ENCODE peak calls at places on chromosome 17, in seven cellular contexts. M is aorta; G is adipocyte; W is thoracic aorta; Q is MM.1S; H is CD8-positive, alpha-beta memory T cell; R is suprapubic skin. L is an unnamed sample. For H3K9me3 and H3K4me1, the result is how much of the 10 kb centered on the place peaks cover.

GRCh38 chr17:9936075-9936474 is 31.0 kb upstream of the RCVRN start:
- DNase-seq in R (no peak), G (no peak), H (no peak), M (no peak), Q (no peak), W (no peak), L (no peak)

GRCh38 chr17:6347776-6348175 is 87.1 kb downstream of the AIPL1 start:
- DNase-seq in G (no peak), R (no peak), M (peak), W (no peak), H (no peak), Q (no peak), L (no peak)

GRCh38 chr17:76673729-76674128 is 30.2 kb upstream of the ST6GALNAC1 start:
- DNase-seq in Q (no peak), W (no peak), M (no peak), G (peak), R (no peak), H (no peak), L (no peak)

GRCh38 chr17:2171725-2172446 is 117.0 kb downstream of the HIC1 start:
- DNase-seq in M (peak), G (peak), R (no peak), Q (no peak), H (no peak), W (peak), L (no peak)

GRCh38 chr17:68204736-68205135 is 43.1 kb upstream of the AMZ2 start:
- DNase-seq in Q (no peak), W (no peak), R (no peak), H (no peak), G (peak), M (no peak), L (no peak)

GRCh38 chr17:79473111-79473835 is 137.6 kb downstream of the RBFOX3 start:
- DNase-seq in R (no peak), W (no peak), Q (no peak), M (no peak), H (no peak), G (no peak), L (no peak)

GRCh38 chr17:50095626-50096037 is 481 bp downstream of the PDK2 start:
- DNase-seq in R (no peak), H (no peak), W (no peak), M (no peak), Q (no peak), G (peak), L (no peak)

GRCh38 chr17:40058865-40059264 is 3.9 kb upstream of the THRA start:
- DNase-seq in W (no peak), Q (no peak), M (no peak), H (no peak), R (no peak), G (no peak), L (no peak)

GRCh38 chr17:40960144-40960543 is 6.6 kb downstream of the KRT39 start:
- DNase-seq in M (no peak), R (no peak), Q (no peak), H (no peak), G (no peak), W (no peak), L (no peak)

GRCh38 chr17:46121165-46121764 is 72.0 kb downstream of the KANSL1 start:
- DNase-seq in R (no peak), W (no peak), Q (no peak), M (no peak), G (no peak), H (no peak), L (no peak)

GRCh38 chr17:74491645-74492044 is 25.2 kb downstream of the CD300A start:
- DNase-seq in W (no peak), H (no peak), R (peak), G (no peak), M (no peak), Q (no peak), L (no peak)

GRCh38 chr17:6654816-6655731 is 3.5 kb downstream of the C17orf100 start:
- DNase-seq in M (peak), Q (no peak), G (peak), H (no peak), R (no peak), W (no peak), L (no peak)

GRCh38 chr17:68398731-68399637 is 58.3 kb downstream of the WIPI1 start:
- DNase-seq in W (no peak), G (peak), R (no peak), M (no peak), H (no peak), Q (peak), L (no peak)

GRCh38 chr17:22310717-22311686 is 618.7 kb downstream of the KCNJ18 start:
- DNase-seq in H (no peak), G (no peak), W (no peak), R (no peak), M (no peak), Q (peak), L (no peak)
- H3K9me3 ChIP-seq in H (under half), G (under half), W (under half), R (under half), M (under half), Q (under half), L (under half)

GRCh38 chr17:63276376-63276775 is 169.7 kb downstream of the CYB561 start:
- DNase-seq in R (no peak), W (no peak), G (no peak), H (no peak), Q (no peak), M (no peak), L (no peak)
- H3K4me1 ChIP-seq in R (under half), W (half or more), G (half or more), H (under half), Q (under half), M (under half), L (under half)

DNA sequence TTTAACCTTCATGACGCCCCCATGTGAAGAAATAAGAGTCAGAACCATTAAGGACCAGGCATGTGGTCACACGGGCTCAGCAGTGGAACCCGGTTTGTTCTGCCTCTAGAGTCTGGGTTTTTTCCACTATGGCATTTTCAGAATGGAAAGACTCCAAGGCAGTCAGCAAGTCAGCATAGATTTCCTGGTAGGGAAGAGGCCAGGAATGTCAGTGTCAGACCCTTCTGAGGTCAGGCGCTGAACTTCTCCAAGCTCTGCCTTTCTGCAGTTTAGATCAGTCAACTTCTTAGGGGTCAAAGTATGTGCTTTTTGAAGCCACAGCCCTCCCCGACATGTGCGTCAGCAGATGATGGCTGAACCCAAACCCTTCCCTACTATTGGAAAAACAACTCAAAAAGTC is 3.9 kb downstream of the SSTR2 start:
- DNase-seq in R (no peak), W (no peak), G (no peak), Q (no peak), H (no peak), M (no peak), L (no peak)
- H3K9me3 ChIP-seq in R (under half), W (under half), G (under half), Q (under half), H (under half), M (under half), L (under half)

DNA sequence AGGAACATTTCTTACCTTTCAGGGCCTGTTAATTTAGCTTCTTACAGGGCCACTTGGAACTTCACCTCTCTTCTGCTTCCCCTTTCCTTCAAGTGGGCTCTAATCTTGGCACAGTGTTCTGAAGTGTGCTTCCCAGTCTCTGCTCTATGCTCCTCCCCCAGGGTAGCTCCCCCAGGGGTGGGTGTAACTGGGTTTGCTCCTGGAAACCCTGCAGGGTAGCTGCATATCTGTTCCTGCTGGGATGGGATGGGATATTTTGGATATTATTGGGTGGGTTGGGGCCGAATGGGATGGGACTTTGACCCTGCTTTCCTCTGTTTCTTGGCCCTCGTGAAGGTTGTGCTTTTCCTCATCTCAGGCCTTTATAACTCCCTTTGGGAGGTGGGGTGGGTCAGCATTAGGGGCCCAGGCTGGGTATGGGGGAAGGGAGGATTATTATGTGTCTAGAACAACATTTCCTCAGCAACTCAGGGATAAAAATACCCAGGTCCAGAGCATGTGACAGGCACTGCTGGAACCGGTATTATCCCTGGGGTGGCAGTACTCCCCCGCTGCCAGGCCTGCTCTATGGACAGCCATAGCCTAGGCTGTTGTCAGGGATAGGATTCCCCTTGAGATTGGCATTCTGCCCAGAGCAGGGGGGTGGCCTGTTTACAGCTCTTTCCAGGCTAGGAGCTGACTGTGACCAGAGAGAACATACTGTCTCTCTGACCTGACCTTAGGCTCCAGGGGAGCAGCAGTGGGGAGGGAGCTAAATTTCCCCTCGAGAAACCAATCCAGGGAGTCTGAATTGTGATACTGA is 5.0 kb downstream of the NFE2L1 start:
- DNase-seq in Q (no peak), W (peak), G (peak), R (no peak), M (no peak), H (no peak), L (no peak)
- H3K4me1 ChIP-seq in Q (half or more), W (half or more), G (half or more), R (half or more), M (under half), H (under half), L (under half)